ENCODE peak calls at places on chromosomes 11 and 22, in six cellular contexts. One of them, this sample, is unnamed.

GRCh38 chr11:69351460-69351859 is 57.5 kb downstream of the MYEOV start:
- DNase-seq in gastrocnemius medialis: no peak
- DNase-seq in effector memory CD4-positive, alpha-beta T cell: no peak
- DNase-seq in lower lobe of right lung: no peak
- DNase-seq in adrenal gland: no peak
- DNase-seq in epithelial cell of prostate: no peak
- DNase-seq in this sample: no peak

GRCh38 chr11:113014731-113015455 is 53.7 kb downstream of the NCAM1 start:
- DNase-seq in gastrocnemius medialis: peak
- DNase-seq in effector memory CD4-positive, alpha-beta T cell: no peak
- DNase-seq in lower lobe of right lung: peak
- DNase-seq in adrenal gland: peak
- DNase-seq in epithelial cell of prostate: no peak
- DNase-seq in this sample: no peak

GRCh38 chr11:37905707-37906417 is 1307.8 kb upstream of the RAG2 start:
- DNase-seq in gastrocnemius medialis: no peak
- DNase-seq in effector memory CD4-positive, alpha-beta T cell: no peak
- DNase-seq in lower lobe of right lung: no peak
- DNase-seq in adrenal gland: no peak
- DNase-seq in epithelial cell of prostate: peak
- DNase-seq in this sample: no peak

GRCh38 chr11:27933992-27934829 is 173.7 kb downstream of the KIF18A start:
- DNase-seq in gastrocnemius medialis: no peak
- DNase-seq in effector memory CD4-positive, alpha-beta T cell: no peak
- DNase-seq in lower lobe of right lung: no peak
- DNase-seq in adrenal gland: no peak
- DNase-seq in epithelial cell of prostate: peak
- DNase-seq in this sample: no peak

GRCh38 chr22:19184276-19184997 is 5.9 kb upstream of the SLC25A1 start:
- DNase-seq in gastrocnemius medialis: no peak
- DNase-seq in effector memory CD4-positive, alpha-beta T cell: no peak
- DNase-seq in lower lobe of right lung: no peak
- DNase-seq in adrenal gland: no peak
- DNase-seq in epithelial cell of prostate: no peak
- DNase-seq in this sample: no peak

GRCh38 chr22:45478108-45478771 is 24.4 kb upstream of the FBLN1 start:
- DNase-seq in gastrocnemius medialis: no peak
- DNase-seq in effector memory CD4-positive, alpha-beta T cell: no peak
- DNase-seq in lower lobe of right lung: peak
- DNase-seq in adrenal gland: no peak
- DNase-seq in epithelial cell of prostate: no peak
- DNase-seq in this sample: peak

GRCh38 chr11:1875093-1875785 is 16.5 kb downstream of the PRR33 start:
- DNase-seq in gastrocnemius medialis: peak
- DNase-seq in effector memory CD4-positive, alpha-beta T cell: no peak
- DNase-seq in lower lobe of right lung: peak
- DNase-seq in adrenal gland: peak
- DNase-seq in epithelial cell of prostate: no peak
- DNase-seq in this sample: no peak

GRCh38 chr22:41598081-41598480 is 8.4 kb upstream of the PMM1 start:
- DNase-seq in gastrocnemius medialis: no peak
- DNase-seq in effector memory CD4-positive, alpha-beta T cell: no peak
- DNase-seq in lower lobe of right lung: no peak
- DNase-seq in adrenal gland: peak
- DNase-seq in epithelial cell of prostate: peak
- DNase-seq in this sample: no peak

GRCh38 chr22:44444341-44445306 is 53.4 kb downstream of the RTL6 start:
- DNase-seq in gastrocnemius medialis: no peak
- DNase-seq in effector memory CD4-positive, alpha-beta T cell: no peak
- DNase-seq in lower lobe of right lung: no peak
- DNase-seq in adrenal gland: no peak
- DNase-seq in epithelial cell of prostate: no peak
- DNase-seq in this sample: no peak

GRCh38 chr11:57224537-57224936 is 12.5 kb downstream of the APLNR start:
- DNase-seq in gastrocnemius medialis: no peak
- DNase-seq in effector memory CD4-positive, alpha-beta T cell: no peak
- DNase-seq in lower lobe of right lung: no peak
- DNase-seq in adrenal gland: no peak
- DNase-seq in epithelial cell of prostate: peak
- DNase-seq in this sample: no peak

GRCh38 chr11:78860720-78861422 is 286.2 kb upstream of the NARS2 start:
- DNase-seq in gastrocnemius medialis: no peak
- DNase-seq in effector memory CD4-positive, alpha-beta T cell: no peak
- DNase-seq in lower lobe of right lung: no peak
- DNase-seq in adrenal gland: no peak
- DNase-seq in epithelial cell of prostate: no peak
- DNase-seq in this sample: no peak

GRCh38 chr22:41908409-41909289 is 6.2 kb downstream of the SHISA8 start:
- DNase-seq in gastrocnemius medialis: no peak
- DNase-seq in effector memory CD4-positive, alpha-beta T cell: no peak
- DNase-seq in lower lobe of right lung: no peak
- DNase-seq in adrenal gland: peak
- DNase-seq in epithelial cell of prostate: no peak
- DNase-seq in this sample: no peak

GRCh38 chr22:48899523-48900326 is 927.9 kb downstream of the BRD1 start:
- DNase-seq in gastrocnemius medialis: no peak
- DNase-seq in effector memory CD4-positive, alpha-beta T cell: no peak
- DNase-seq in lower lobe of right lung: no peak
- DNase-seq in adrenal gland: no peak
- DNase-seq in epithelial cell of prostate: no peak
- DNase-seq in this sample: no peak

GRCh38 chr11:67120881-67121710 is 2.0 kb downstream of the KDM2A start:
- DNase-seq in gastrocnemius medialis: peak
- DNase-seq in effector memory CD4-positive, alpha-beta T cell: no peak
- DNase-seq in lower lobe of right lung: no peak
- DNase-seq in adrenal gland: peak
- DNase-seq in epithelial cell of prostate: peak
- DNase-seq in this sample: no peak

GRCh38 chr11:23336961-23337360 is 476.7 kb upstream of the CCDC179 start:
- DNase-seq in gastrocnemius medialis: no peak
- DNase-seq in effector memory CD4-positive, alpha-beta T cell: no peak
- DNase-seq in lower lobe of right lung: no peak
- DNase-seq in adrenal gland: no peak
- DNase-seq in epithelial cell of prostate: no peak
- DNase-seq in this sample: no peak

GRCh38 chr22:46861968-46862367 is 99.5 kb downstream of the TBC1D22A start:
- DNase-seq in gastrocnemius medialis: no peak
- DNase-seq in effector memory CD4-positive, alpha-beta T cell: no peak
- DNase-seq in lower lobe of right lung: no peak
- DNase-seq in adrenal gland: no peak
- DNase-seq in epithelial cell of prostate: no peak
- DNase-seq in this sample: no peak

GRCh38 chr22:40346178-40347064 is at the start of gene ADSL:
- DNase-seq in gastrocnemius medialis: peak
- DNase-seq in effector memory CD4-positive, alpha-beta T cell: peak
- DNase-seq in lower lobe of right lung: peak
- DNase-seq in adrenal gland: peak
- DNase-seq in epithelial cell of prostate: no peak
- DNase-seq in this sample: peak

GRCh38 chr22:43537019-43537585 is 125.3 kb downstream of the MPPED1 start:
- DNase-seq in gastrocnemius medialis: no peak
- DNase-seq in effector memory CD4-positive, alpha-beta T cell: no peak
- DNase-seq in lower lobe of right lung: no peak
- DNase-seq in adrenal gland: no peak
- DNase-seq in epithelial cell of prostate: no peak
- DNase-seq in this sample: no peak

GRCh38 chr22:22403771-22404170 is 104.8 kb downstream of the ZNF280B start:
- DNase-seq in gastrocnemius medialis: no peak
- DNase-seq in effector memory CD4-positive, alpha-beta T cell: no peak
- DNase-seq in lower lobe of right lung: no peak
- DNase-seq in adrenal gland: no peak
- DNase-seq in epithelial cell of prostate: no peak
- DNase-seq in this sample: no peak

GRCh38 chr22:37260396-37260795 is 16.3 kb upstream of the RAC2 start:
- DNase-seq in gastrocnemius medialis: no peak
- DNase-seq in effector memory CD4-positive, alpha-beta T cell: no peak
- DNase-seq in lower lobe of right lung: peak
- DNase-seq in adrenal gland: no peak
- DNase-seq in epithelial cell of prostate: no peak
- DNase-seq in this sample: no peak

GRCh38 chr11:119153049-119153818 is 4.4 kb downstream of the ABCG4 start:
- DNase-seq in gastrocnemius medialis: no peak
- DNase-seq in effector memory CD4-positive, alpha-beta T cell: no peak
- DNase-seq in lower lobe of right lung: no peak
- DNase-seq in adrenal gland: no peak
- DNase-seq in epithelial cell of prostate: no peak
- DNase-seq in this sample: no peak

GRCh38 chr11:86172894-86173293 is 71.7 kb upstream of the EED start:
- DNase-seq in gastrocnemius medialis: no peak
- DNase-seq in effector memory CD4-positive, alpha-beta T cell: no peak
- DNase-seq in lower lobe of right lung: no peak
- DNase-seq in adrenal gland: no peak
- DNase-seq in epithelial cell of prostate: no peak
- DNase-seq in this sample: no peak

GRCh38 chr22:47030881-47031627 is 268.6 kb downstream of the TBC1D22A start:
- DNase-seq in gastrocnemius medialis: no peak
- DNase-seq in effector memory CD4-positive, alpha-beta T cell: no peak
- DNase-seq in lower lobe of right lung: peak
- DNase-seq in adrenal gland: no peak
- DNase-seq in epithelial cell of prostate: no peak
- DNase-seq in this sample: no peak

DNA sequence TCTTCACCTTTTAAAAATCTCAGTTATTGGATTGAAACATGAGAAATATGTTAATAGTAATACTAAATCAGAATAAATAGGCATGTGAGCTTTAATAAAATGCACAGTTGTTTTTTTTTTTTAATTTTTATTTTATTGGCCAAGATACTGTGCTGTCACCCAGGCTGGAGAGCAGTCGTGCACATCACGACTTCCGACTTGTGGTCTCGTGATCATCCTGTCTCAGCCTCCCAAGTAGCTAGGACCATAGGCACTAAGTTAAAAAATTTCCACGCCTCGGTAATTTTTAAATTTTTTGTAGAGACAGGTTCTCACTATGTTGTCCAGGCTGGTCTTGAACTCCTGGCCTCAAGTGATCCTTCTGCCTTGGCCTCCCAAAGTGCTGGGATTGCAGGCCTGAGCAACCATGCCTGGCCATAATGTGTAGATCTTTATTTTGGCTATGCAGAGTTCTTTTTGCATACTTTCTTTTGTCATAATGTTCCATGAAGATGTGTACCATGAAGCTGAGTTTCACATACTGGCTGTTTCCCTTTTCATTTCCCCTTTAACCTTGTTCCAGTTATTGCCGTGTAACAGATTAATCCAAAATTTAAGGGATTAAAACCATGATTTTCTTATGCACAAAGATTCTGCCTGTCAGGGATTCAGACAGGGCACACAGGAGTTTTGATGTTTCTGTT is 16.0 kb downstream of the CAPRIN1 start:
- DNase-seq in gastrocnemius medialis: no peak
- DNase-seq in effector memory CD4-positive, alpha-beta T cell: no peak
- DNase-seq in lower lobe of right lung: no peak
- DNase-seq in adrenal gland: no peak
- DNase-seq in epithelial cell of prostate: no peak
- DNase-seq in this sample: no peak
- H3K27ac ChIP-seq in gastrocnemius medialis: no peak
- H3K27ac ChIP-seq in effector memory CD4-positive, alpha-beta T cell: no peak
- H3K27ac ChIP-seq in lower lobe of right lung: no peak
- H3K27ac ChIP-seq in adrenal gland: no peak
- H3K27ac ChIP-seq in epithelial cell of prostate: peak
- H3K27ac ChIP-seq in this sample: no peak

GRCh38 chr22:20243176-20243544 is 25.0 kb downstream of the RTN4R start:
- DNase-seq in gastrocnemius medialis: no peak
- DNase-seq in effector memory CD4-positive, alpha-beta T cell: no peak
- DNase-seq in lower lobe of right lung: no peak
- DNase-seq in adrenal gland: no peak
- DNase-seq in epithelial cell of prostate: no peak
- DNase-seq in this sample: no peak

GRCh38 chr22:20244744-20245576 is 23.2 kb downstream of the RTN4R start:
- DNase-seq in gastrocnemius medialis: no peak
- DNase-seq in effector memory CD4-positive, alpha-beta T cell: peak
- DNase-seq in lower lobe of right lung: no peak
- DNase-seq in adrenal gland: no peak
- DNase-seq in epithelial cell of prostate: no peak
- DNase-seq in this sample: no peak

GRCh38 chr22:20243545-20244249 is 24.4 kb downstream of the RTN4R start:
- DNase-seq in gastrocnemius medialis: no peak
- DNase-seq in effector memory CD4-positive, alpha-beta T cell: peak
- DNase-seq in lower lobe of right lung: peak
- DNase-seq in adrenal gland: peak
- DNase-seq in epithelial cell of prostate: no peak
- DNase-seq in this sample: no peak

GRCh38 chr22:20245577-20246367 is 22.3 kb downstream of the RTN4R start:
- DNase-seq in gastrocnemius medialis: no peak
- DNase-seq in effector memory CD4-positive, alpha-beta T cell: no peak
- DNase-seq in lower lobe of right lung: no peak
- DNase-seq in adrenal gland: no peak
- DNase-seq in epithelial cell of prostate: no peak
- DNase-seq in this sample: no peak

DNA sequence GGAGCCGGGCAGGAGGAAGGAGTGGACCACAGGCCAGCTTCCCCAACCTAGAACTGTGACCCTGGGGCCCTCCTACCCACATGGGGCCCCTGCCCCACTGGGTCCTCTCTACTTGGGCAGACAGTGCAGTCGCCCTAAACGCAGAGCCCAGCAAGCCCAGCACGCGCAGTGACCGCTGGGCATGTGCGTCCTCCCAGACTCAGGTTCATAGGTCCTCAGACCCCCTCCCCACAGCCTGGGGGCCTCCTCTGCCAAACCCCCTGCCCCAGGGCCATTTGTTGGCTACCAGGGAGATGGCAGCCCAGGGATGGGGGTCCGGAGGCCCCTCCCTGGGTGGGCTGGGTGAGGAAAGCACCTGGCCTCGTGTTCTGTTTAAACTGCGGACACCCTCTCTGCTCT is 23.9 kb downstream of the RTN4R start:
- DNase-seq in gastrocnemius medialis: no peak
- DNase-seq in effector memory CD4-positive, alpha-beta T cell: no peak
- DNase-seq in lower lobe of right lung: no peak
- DNase-seq in adrenal gland: no peak
- DNase-seq in epithelial cell of prostate: no peak
- DNase-seq in this sample: no peak
- H3K27ac ChIP-seq in gastrocnemius medialis: no peak
- H3K27ac ChIP-seq in effector memory CD4-positive, alpha-beta T cell: peak
- H3K27ac ChIP-seq in lower lobe of right lung: peak
- H3K27ac ChIP-seq in adrenal gland: no peak
- H3K27ac ChIP-seq in epithelial cell of prostate: no peak
- H3K27ac ChIP-seq in this sample: no peak

DNA sequence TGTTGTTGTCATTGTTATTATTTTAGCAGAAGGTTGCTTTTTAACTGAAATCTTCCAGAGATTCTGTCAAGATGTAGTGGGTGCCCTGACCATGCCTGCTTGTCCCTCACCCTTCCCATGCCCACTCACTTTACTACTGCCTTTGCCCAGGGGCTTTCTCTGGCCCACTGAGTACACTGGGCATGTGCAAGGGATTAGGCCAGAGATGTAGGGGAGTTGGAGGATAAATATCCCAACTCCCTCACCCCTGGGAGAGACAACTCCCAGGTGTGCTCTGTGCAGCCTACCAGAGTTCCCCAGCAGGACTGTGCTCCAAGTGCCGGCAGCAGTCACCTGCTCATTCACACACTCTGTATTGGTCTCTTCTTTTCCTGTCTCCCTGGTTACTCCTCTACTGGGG is 559.1 kb downstream of the MIAT start:
- DNase-seq in gastrocnemius medialis: no peak
- DNase-seq in effector memory CD4-positive, alpha-beta T cell: no peak
- DNase-seq in lower lobe of right lung: no peak
- DNase-seq in adrenal gland: no peak
- DNase-seq in epithelial cell of prostate: no peak
- DNase-seq in this sample: no peak
- H3K27ac ChIP-seq in gastrocnemius medialis: no peak
- H3K27ac ChIP-seq in effector memory CD4-positive, alpha-beta T cell: no peak
- H3K27ac ChIP-seq in lower lobe of right lung: no peak
- H3K27ac ChIP-seq in adrenal gland: no peak
- H3K27ac ChIP-seq in epithelial cell of prostate: no peak
- H3K27ac ChIP-seq in this sample: no peak

GRCh38 chr11:26572770-26573402 is 823 bp upstream of the MUC15 start:
- DNase-seq in gastrocnemius medialis: no peak
- DNase-seq in effector memory CD4-positive, alpha-beta T cell: no peak
- DNase-seq in lower lobe of right lung: peak
- DNase-seq in adrenal gland: no peak
- DNase-seq in epithelial cell of prostate: no peak
- DNase-seq in this sample: no peak
- H3K27ac ChIP-seq in gastrocnemius medialis: no peak
- H3K27ac ChIP-seq in effector memory CD4-positive, alpha-beta T cell: no peak
- H3K27ac ChIP-seq in lower lobe of right lung: peak
- H3K27ac ChIP-seq in adrenal gland: no peak
- H3K27ac ChIP-seq in epithelial cell of prostate: peak
- H3K27ac ChIP-seq in this sample: no peak